ENCODE peak calls at places on chromosomes 16 and 17, in nine cellular contexts. I is cardiac muscle cell, P is MM.1S, T is lung, D is neural progenitor cell, R is GM13977, A is thyroid gland, G is psoas muscle, H is mucosa of descending colon. Z is an unnamed sample.

GRCh38 chr17:1912146-1912545 is 82.3 kb downstream of the RPA1 start:
- DNase-seq in I (no peak), P (no peak), T (no peak), D (no peak), R (no peak), A (no peak), G (no peak), H (no peak), Z (no peak)

GRCh38 chr16:23424292-23424958 is 28.6 kb downstream of the COG7 start:
- DNase-seq in I (no peak), P (no peak), T (peak), D (no peak), R (no peak), A (peak), G (no peak), H (peak), Z (no peak)

GRCh38 chr16:81567987-81568748 is 123.6 kb downstream of the CMIP start:
- DNase-seq in I (peak), P (no peak), T (no peak), D (no peak), R (no peak), A (no peak), G (no peak), H (no peak), Z (peak)

GRCh38 chr17:9284884-9285283 is 263.6 kb downstream of the NTN1 start:
- DNase-seq in I (no peak), P (no peak), T (no peak), D (no peak), R (no peak), A (no peak), G (no peak), H (no peak), Z (no peak)

GRCh38 chr16:85403693-85404092 is 209.4 kb upstream of the GSE1 start:
- DNase-seq in I (no peak), P (no peak), T (no peak), D (no peak), R (no peak), A (no peak), G (no peak), H (no peak), Z (no peak)

GRCh38 chr17:19238167-19238505 is 970 bp downstream of the EPN2 start:
- DNase-seq in I (no peak), P (peak), T (peak), D (peak), R (peak), A (peak), G (peak), H (peak), Z (peak)

GRCh38 chr16:86777098-86777946 is 199.0 kb downstream of the FOXL1 start:
- DNase-seq in I (no peak), P (no peak), T (no peak), D (no peak), R (no peak), A (no peak), G (peak), H (no peak), Z (no peak)

GRCh38 chr17:31250229-31250628 is 46.8 kb downstream of the OMG start:
- DNase-seq in I (no peak), P (peak), T (no peak), D (no peak), R (peak), A (no peak), G (no peak), H (no peak), Z (no peak)

GRCh38 chr17:74543406-74543805 is 2.5 kb downstream of the CD300C start:
- DNase-seq in I (no peak), P (no peak), T (no peak), D (no peak), R (no peak), A (no peak), G (no peak), H (no peak), Z (no peak)

GRCh38 chr17:81928497-81929252 is 1.1 kb upstream of the MAFG start:
- DNase-seq in I (no peak), P (no peak), T (no peak), D (no peak), R (no peak), A (peak), G (peak), H (no peak), Z (no peak)

GRCh38 chr17:42337442-42337841 is 49.1 kb downstream of the STAT5A start:
- DNase-seq in I (no peak), P (no peak), T (no peak), D (no peak), R (peak), A (no peak), G (no peak), H (peak), Z (peak)

GRCh38 chr16:61295311-61295710 is 740.9 kb downstream of the CDH8 start:
- DNase-seq in I (no peak), P (no peak), T (no peak), D (no peak), R (no peak), A (no peak), G (no peak), H (no peak), Z (no peak)

GRCh38 chr16:87829123-87829980 is 40.0 kb downstream of the SLC7A5 start:
- DNase-seq in I (no peak), P (no peak), T (no peak), D (no peak), R (no peak), A (peak), G (no peak), H (no peak), Z (no peak)

GRCh38 chr17:49725453-49725852 is 17.7 kb upstream of the SLC35B1 start:
- DNase-seq in I (no peak), P (no peak), T (no peak), D (no peak), R (no peak), A (no peak), G (no peak), H (no peak), Z (no peak)

GRCh38 chr16:85464342-85465305 is 148.5 kb upstream of the GSE1 start:
- DNase-seq in I (no peak), P (no peak), T (no peak), D (no peak), R (no peak), A (peak), G (no peak), H (no peak), Z (no peak)

GRCh38 chr17:73643012-73643845 is 1.0 kb downstream of the SDK2 start:
- DNase-seq in I (peak), P (no peak), T (no peak), D (peak), R (peak), A (peak), G (peak), H (peak), Z (peak)

GRCh38 chr17:7184091-7184488 is 4.9 kb upstream of the ASGR1 start:
- DNase-seq in I (no peak), P (no peak), T (peak), D (no peak), R (no peak), A (peak), G (no peak), H (peak), Z (no peak)

GRCh38 chr17:57849874-57850754 is at the start of gene MRPS23:
- DNase-seq in I (peak), P (peak), T (peak), D (peak), R (peak), A (peak), G (peak), H (peak), Z (peak)

GRCh38 chr16:21076186-21076883 is 74.3 kb downstream of the DNAH3 start:
- DNase-seq in I (no peak), P (no peak), T (no peak), D (no peak), R (no peak), A (no peak), G (no peak), H (peak), Z (no peak)

GRCh38 chr16:400061-400540 is 1.6 kb upstream of the DECR2 start:
- DNase-seq in I (no peak), P (no peak), T (no peak), D (no peak), R (no peak), A (no peak), G (no peak), H (no peak), Z (peak)

GRCh38 chr17:44707755-44708400 is 587 bp upstream of the DBF4B start:
- DNase-seq in I (peak), P (no peak), T (no peak), D (no peak), R (no peak), A (no peak), G (no peak), H (no peak), Z (no peak)

GRCh38 chr17:76088041-76088867 is 9.3 kb downstream of the ZACN start:
- DNase-seq in I (no peak), P (no peak), T (no peak), D (peak), R (no peak), A (no peak), G (no peak), H (no peak), Z (no peak)

GRCh38 chr17:35448214-35448898 is at the start of gene SLFN13:
- DNase-seq in I (peak), P (peak), T (peak), D (peak), R (peak), A (peak), G (peak), H (peak), Z (peak)

GRCh38 chr16:48030926-48031325 is 124.9 kb downstream of the ABCC12 start:
- DNase-seq in I (no peak), P (no peak), T (no peak), D (no peak), R (no peak), A (no peak), G (no peak), H (no peak), Z (no peak)

GRCh38 chr17:49694847-49695697 is 12.7 kb downstream of the SLC35B1 start:
- DNase-seq in I (peak), P (peak), T (peak), D (peak), R (peak), A (peak), G (peak), H (peak), Z (peak)

GRCh38 chr17:17514993-17515920 is 19.1 kb upstream of the RASD1 start:
- DNase-seq in I (peak), P (no peak), T (no peak), D (peak), R (no peak), A (no peak), G (peak), H (no peak), Z (no peak)

GRCh38 chr16:85253127-85253941 is 141.1 kb upstream of the CIBAR2 start:
- DNase-seq in I (peak), P (peak), T (peak), D (peak), R (peak), A (peak), G (peak), H (peak), Z (peak)

GRCh38 chr16:12685806-12686205 is 117.9 kb downstream of the CPPED1 start:
- DNase-seq in I (no peak), P (no peak), T (no peak), D (no peak), R (no peak), A (no peak), G (no peak), H (peak), Z (no peak)

GRCh38 chr16:56336071-56336688 is 89.2 kb downstream of the AMFR start:
- DNase-seq in I (peak), P (no peak), T (no peak), D (no peak), R (no peak), A (no peak), G (peak), H (no peak), Z (no peak)

GRCh38 chr17:10192963-10193362 is 5.4 kb downstream of the GAS7 start:
- DNase-seq in I (peak), P (no peak), T (no peak), D (no peak), R (no peak), A (no peak), G (no peak), H (no peak), Z (no peak)

GRCh38 chr17:67095803-67096202 is 51.4 kb downstream of the CACNG1 start:
- DNase-seq in I (peak), P (no peak), T (no peak), D (no peak), R (no peak), A (no peak), G (no peak), H (no peak), Z (no peak)

GRCh38 chr17:81256616-81257015 is 17.5 kb downstream of the NDUFAF8 start:
- DNase-seq in I (no peak), P (no peak), T (no peak), D (no peak), R (no peak), A (peak), G (no peak), H (no peak), Z (no peak)

GRCh38 chr17:83185023-83186002 is 105.9 kb downstream of the METRNL start:
- DNase-seq in I (no peak), P (no peak), T (peak), D (no peak), R (no peak), A (no peak), G (peak), H (no peak), Z (no peak)
- TF ChIP-seq CTCF in I (no peak), P (no peak), T (no peak), D (no peak), R (no peak), A (no peak), G (no peak), H (no peak), Z (no peak)

GRCh38 chr16:49348408-49349176 is 25.0 kb upstream of the C16orf78 start:
- DNase-seq in I (no peak), P (no peak), T (no peak), D (no peak), R (no peak), A (no peak), G (no peak), H (no peak), Z (no peak)
- TF ChIP-seq CTCF in I (no peak), P (peak), T (no peak), D (peak), R (peak), A (no peak), G (no peak), H (no peak), Z (no peak)

DNA sequence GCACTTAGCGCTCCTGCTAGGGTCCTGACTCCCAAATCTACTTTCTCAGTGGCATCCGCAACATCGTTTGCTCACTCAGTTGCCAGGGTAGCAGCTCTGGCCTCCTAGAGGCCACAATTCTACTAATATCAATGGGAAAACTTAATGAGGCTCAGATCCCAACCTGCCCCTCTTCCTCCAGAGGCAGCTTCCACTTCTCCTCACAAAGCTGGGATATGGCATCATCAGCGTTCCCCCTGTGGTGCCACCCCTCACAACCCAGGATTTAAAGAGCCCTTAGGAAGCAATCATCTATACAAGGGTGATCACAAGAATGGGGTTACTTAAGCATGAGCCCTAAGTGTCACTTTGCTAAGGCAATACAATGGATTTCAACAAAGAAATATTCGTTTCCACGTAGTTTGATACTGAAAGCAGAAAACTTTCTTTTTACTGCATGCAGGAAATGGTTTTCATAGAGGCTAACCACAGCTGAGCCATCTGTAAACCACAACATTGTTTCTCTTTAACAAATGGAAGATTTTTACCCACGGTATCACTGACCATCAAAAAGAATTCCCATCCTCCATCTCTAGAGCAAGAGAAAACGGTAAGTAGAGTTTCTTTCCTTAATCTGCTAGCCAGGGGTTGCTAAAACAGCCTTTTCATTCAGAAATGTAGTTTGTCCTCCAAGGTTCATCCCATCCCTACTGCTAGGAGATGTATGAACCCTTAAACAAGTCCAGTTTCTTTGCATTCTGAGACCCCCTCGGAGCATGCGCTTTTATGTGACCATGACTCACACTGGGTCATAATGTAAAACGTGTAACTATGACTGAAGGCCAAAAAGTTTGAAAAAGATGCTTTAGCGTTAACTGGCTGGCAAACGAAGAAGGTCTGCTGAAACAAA is 68.3 kb upstream of the BCAR1 start:
- DNase-seq in I (peak), P (peak), T (no peak), D (no peak), R (peak), A (no peak), G (no peak), H (no peak), Z (peak)
- TF ChIP-seq CTCF in I (no peak), P (no peak), T (no peak), D (no peak), R (no peak), A (no peak), G (no peak), H (no peak), Z (no peak)

DNA sequence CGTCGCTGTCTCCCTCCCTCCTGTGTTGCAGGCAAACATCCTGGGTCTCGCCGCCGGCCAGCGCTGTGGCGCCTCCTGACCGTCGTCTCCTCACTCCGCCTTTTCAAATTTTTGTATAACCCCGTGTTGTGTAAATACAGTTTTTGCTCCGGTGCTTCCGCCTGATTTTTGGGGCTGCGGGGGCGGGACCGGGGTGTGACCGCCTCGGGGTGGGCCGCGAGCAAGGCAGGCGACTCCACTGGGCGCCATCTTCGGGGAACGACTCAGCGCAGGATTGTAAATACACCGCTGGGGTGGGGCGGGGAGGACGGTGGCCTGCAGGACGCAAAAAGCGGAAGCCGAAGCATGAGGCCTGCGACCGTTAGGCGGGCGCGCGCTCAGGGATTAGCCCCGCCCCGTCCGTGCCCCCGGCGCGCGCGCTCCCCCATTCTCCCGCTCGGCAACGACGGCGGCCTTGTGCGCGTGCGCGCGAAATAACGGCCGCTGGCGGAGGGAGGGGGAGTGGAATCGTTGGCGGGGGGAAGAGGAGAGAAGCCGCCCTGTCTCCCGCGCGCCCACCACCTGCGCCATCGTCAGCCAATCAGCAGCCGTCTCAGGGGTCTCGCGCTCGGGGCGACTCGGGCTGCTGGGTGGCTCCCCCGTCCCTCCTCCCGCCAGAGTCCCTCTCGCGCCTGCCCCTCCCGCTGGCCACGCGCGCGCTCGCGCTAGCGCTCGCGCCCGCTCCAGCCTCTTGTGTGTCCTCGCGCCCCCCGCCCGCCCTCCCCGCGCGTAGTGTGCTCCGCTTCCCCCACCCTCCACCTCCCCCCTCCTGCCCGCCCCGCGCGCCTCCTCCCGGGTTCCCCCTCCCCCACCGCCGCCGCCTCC is 865 bp upstream of the MAZ start:
- DNase-seq in I (peak), P (peak), T (peak), D (peak), R (peak), A (peak), G (peak), H (peak), Z (peak)
- TF ChIP-seq CTCF in I (no peak), P (no peak), T (no peak), D (peak), R (no peak), A (no peak), G (no peak), H (no peak), Z (no peak)

GRCh38 chr17:39704821-39705551 is 5.1 kb downstream of the ERBB2 start:
- DNase-seq in I (peak), P (no peak), T (no peak), D (peak), R (no peak), A (peak), G (no peak), H (no peak), Z (no peak)
- TF ChIP-seq CTCF in I (peak), P (no peak), T (no peak), D (peak), R (no peak), A (no peak), G (peak), H (no peak), Z (no peak)

DNA sequence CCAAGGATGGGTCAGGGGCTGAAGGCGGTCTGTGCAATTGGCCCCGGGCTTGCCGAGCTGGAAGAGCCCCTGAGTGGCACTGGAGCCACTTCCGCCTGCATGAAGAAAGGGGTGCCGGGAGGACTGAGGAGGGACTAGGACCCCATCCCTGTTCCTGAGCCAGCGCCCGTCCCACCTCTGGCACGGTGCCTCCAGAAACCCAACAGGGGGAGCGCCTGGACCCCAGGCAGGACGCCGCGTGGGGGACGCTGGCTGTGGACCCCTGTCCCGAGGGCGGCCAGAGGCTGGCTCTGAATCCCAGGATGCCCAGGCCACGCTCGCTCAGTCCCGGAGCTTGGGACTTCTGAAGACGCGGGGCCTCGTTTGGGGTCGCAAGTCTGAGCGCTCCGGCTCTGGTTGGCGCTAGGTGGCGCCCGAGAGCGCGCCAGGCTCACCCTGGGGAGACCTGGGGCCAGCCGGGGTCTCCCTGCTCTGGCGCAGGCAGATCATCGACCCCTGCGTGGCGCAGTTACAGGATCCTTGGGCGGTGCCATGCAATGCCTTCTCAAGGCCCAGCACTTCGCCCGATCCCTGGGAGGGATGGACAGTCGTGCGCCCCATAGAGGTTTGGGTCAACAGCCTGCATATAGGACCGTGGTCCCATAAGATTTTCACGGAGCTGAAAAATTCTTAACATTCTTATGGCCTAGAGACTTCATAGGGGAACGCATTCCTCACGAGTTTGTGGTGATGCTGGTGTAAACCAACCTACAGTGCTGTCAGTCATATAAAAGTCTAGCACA is 58.5 kb upstream of the CREBBP start:
- DNase-seq in I (peak), P (peak), T (no peak), D (peak), R (peak), A (no peak), G (peak), H (peak), Z (peak)
- TF ChIP-seq CTCF in I (peak), P (peak), T (peak), D (peak), R (peak), A (peak), G (peak), H (peak), Z (peak)